ENCODE peak calls at places on chromosomes 7 and 10, in five cellular contexts. Q, D, W, F and R are unnamed samples. For H3K4me1, the result is how much of the 10 kb centered on the place peaks cover.

GRCh38 chr10:81414038-81414437 is 461.0 kb upstream of the NRG3 start:
- DNase-seq in Q (no peak), D (no peak), W (no peak), F (no peak), R (no peak)

GRCh38 chr7:38878694-38879457 is 30.1 kb downstream of the VPS41 start:
- DNase-seq in Q (no peak), D (no peak), W (no peak), F (no peak), R (no peak)

GRCh38 chr7:47291461-47292051 is 290.4 kb downstream of the TNS3 start:
- DNase-seq in Q (no peak), D (no peak), W (no peak), F (no peak), R (no peak)

GRCh38 chr10:61961278-61961677 is 59.8 kb downstream of the ARID5B start:
- DNase-seq in Q (no peak), D (no peak), W (no peak), F (no peak), R (no peak)

GRCh38 chr7:23458044-23458443 is 12.2 kb downstream of the IGF2BP3 start:
- DNase-seq in Q (no peak), D (no peak), W (no peak), F (no peak), R (no peak)

GRCh38 chr10:86387221-86387794 is 20.7 kb upstream of the GRID1 start:
- DNase-seq in Q (no peak), D (no peak), W (no peak), F (peak), R (no peak)

GRCh38 chr10:99374526-99374925 is 45.4 kb downstream of the CNNM1 start:
- DNase-seq in Q (no peak), D (no peak), W (no peak), F (no peak), R (no peak)

GRCh38 chr7:87328281-87328680 is 17.2 kb upstream of the CROT start:
- DNase-seq in Q (no peak), D (no peak), W (no peak), F (no peak), R (no peak)

GRCh38 chr7:42237891-42238531 is 1.0 kb upstream of the GLI3 start:
- DNase-seq in Q (no peak), D (no peak), W (peak), F (peak), R (no peak)

GRCh38 chr10:30088178-30088577 is 28.8 kb upstream of the JCAD start:
- DNase-seq in Q (no peak), D (no peak), W (no peak), F (no peak), R (no peak)

GRCh38 chr10:122186822-122187810 is 84.0 kb upstream of the BTBD16 start:
- DNase-seq in Q (no peak), D (no peak), W (no peak), F (no peak), R (no peak)

GRCh38 chr7:408651-409343 is 110.8 kb downstream of the PDGFA start:
- DNase-seq in Q (peak), D (no peak), W (no peak), F (peak), R (no peak)

GRCh38 chr10:11165591-11166543 is 148.2 kb downstream of the CELF2 start:
- DNase-seq in Q (peak), D (peak), W (peak), F (peak), R (peak)
- H3K4me1 ChIP-seq in Q (under half), D (half or more), W (half or more), F (under half), R (half or more)

GRCh38 chr10:35462491-35462934 is 126.2 kb downstream of the CCNY start:
- DNase-seq in Q (no peak), D (no peak), W (no peak), F (no peak), R (no peak)
- H3K4me1 ChIP-seq in Q (under half), D (half or more), W (half or more), F (under half), R (under half)

DNA sequence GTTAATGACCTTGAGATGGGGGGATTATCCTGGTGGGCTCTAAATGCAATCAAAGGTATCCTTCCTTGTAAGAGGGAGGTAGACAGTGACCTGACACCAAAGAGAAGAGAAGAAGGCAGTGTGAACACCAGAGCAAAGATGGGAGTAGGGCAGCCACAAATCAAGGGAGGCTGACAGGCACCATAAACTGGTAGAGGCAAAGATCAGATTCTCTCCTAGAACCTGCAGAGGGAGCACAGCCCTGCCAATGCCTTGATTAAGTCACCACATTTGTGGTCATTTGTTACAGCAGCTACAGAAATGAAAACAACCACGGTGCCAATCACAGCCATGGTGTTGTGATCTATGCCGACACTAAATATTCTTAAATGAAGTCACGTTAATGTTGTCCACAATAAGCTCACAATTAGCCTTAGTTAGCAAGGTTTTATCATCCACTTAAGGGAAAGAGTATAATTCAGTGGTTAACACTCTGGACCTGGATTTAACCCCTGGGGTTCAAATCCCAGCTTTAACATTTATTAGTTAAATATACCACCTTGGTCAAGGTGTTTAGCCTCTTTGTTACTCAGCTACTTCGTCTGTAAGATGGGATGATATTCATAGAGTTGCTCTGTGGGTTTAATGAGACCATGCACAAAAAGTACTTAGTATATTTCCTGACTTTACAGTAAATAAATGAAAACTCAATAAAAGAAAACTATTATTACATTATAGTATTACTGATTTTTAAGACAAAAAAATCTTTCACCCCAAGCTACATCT is 70.8 kb downstream of the SGMS1 start:
- DNase-seq in Q (peak), D (peak), W (no peak), F (no peak), R (peak)
- H3K4me1 ChIP-seq in Q (half or more), D (under half), W (half or more), F (under half), R (under half)

DNA sequence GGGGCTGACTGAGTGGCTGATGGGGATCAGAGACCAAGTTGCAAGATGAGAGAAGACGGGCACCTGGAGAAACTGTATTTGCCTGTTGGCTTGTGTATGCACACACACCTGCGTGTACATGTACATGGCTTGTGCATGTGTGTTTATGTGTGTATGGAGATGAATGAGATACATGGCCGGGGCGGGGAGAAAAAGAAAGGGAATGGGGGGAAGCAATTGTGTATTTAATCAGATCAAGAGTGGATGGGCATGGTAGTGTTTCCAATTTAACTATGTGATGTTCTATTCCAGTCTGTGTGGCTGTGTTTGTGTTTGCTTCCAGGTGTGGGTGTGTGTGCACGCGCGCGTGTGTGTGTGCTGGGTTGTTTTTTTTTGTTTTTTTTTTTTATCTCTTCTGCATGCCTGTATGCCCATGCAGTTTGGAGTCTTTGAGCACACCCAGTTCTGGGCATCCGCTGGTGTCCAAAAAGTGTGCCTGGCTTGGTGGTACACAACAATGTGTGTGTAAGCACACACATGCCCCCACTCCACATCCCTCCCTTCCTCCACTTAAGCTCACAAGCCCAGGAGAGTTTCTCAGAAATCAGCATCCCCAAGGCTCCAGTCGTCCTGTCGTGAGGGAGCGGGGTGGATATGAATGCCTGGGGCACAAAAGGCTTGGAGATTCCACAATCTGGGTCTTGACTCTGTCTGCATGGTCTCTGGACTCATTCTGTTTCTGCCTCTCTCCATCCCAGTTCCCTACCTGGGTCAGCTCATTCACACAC is 2.5 kb upstream of the VGF start:
- DNase-seq in Q (no peak), D (no peak), W (no peak), F (no peak), R (no peak)
- H3K4me1 ChIP-seq in Q (under half), D (half or more), W (half or more), F (under half), R (half or more)

DNA sequence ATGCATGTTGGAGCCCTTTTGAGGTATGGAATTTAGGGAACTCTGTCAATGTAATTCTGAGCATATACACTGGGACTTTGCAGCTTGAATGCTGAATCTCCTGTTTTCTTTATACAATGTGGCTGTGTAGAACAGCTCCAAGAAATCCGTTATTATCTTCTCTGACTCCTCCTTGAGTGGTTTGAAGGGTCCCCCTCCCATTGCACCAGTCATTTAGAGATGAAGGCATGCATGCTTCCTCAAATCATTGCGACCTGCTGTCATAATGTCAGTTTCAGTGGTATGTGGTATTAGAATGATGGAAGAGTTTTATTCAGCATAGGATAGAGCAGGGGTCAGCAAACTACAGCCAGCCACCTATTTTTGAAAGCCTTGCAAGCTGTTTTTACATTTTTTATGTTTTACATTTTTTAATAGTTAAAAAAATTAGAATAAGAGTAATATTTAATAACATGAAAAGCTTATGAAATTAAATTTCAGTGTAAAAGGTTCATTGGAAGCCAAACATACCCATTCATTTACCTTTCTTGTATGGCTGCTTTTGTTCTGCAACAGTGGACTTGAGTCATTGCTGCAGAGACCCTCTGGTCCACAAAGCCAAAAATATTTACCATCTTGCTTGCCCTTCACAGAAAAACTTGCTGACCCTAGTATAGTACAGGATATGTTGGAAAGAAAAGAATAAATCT is 8.1 kb downstream of the STK17A start:
- DNase-seq in Q (no peak), D (no peak), W (no peak), F (no peak), R (no peak)
- H3K4me1 ChIP-seq in Q (under half), D (half or more), W (half or more), F (under half), R (half or more)

GRCh38 chr7:98130959-98131358 is 24.3 kb downstream of the LMTK2 start:
- DNase-seq in Q (no peak), D (no peak), W (no peak), F (no peak), R (no peak)
- H3K4me1 ChIP-seq in Q (under half), D (under half), W (half or more), F (under half), R (under half)

DNA sequence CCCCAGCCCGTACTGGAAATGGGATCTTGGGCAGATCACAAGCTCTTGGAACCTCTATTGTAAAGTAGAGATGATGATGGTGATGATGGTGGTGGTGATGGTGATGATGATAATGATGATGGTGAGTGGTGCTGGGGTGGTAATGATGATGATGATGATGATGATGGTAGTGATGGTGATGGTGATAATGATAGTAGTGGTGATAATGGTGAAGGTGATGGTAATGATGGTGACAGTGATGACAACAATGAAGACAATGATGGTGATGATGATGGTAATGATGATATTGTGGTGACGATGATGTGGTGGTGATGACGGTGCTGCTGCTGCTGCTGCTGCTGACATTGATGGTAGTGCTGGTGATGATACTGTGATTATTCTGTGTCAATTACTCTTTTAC is 91.0 kb upstream of the AFAP1L2 start:
- DNase-seq in Q (no peak), D (no peak), W (no peak), F (no peak), R (no peak)
- H3K4me1 ChIP-seq in Q (under half), D (half or more), W (under half), F (under half), R (under half)